ENCODE peak calls at places on chromosomes 2 and 18, in five cellular contexts. One of them, this sample, is unnamed.

GRCh38 chr2:240997141-240997855 is 1.1 kb upstream of the SNED1 start:
- DNase-seq in GM13977: no peak
- DNase-seq in NCI-H2107: no peak
- DNase-seq in NCI-H1092 treated with DMSO at 0.1 percent for 48 hours: no peak
- DNase-seq in anterior cingulate cortex: no peak
- DNase-seq in this sample: no peak

GRCh38 chr2:52264488-52264887 is 1232.6 kb upstream of the NRXN1 start:
- DNase-seq in anterior cingulate cortex: no peak
- DNase-seq in GM13977: no peak
- DNase-seq in NCI-H2107: peak
- DNase-seq in NCI-H1092 treated with DMSO at 0.1 percent for 48 hours: peak
- DNase-seq in this sample: no peak

GRCh38 chr2:11584530-11585056 is 50.7 kb downstream of the GREB1 start:
- DNase-seq in GM13977: no peak
- DNase-seq in NCI-H2107: no peak
- DNase-seq in NCI-H1092 treated with DMSO at 0.1 percent for 48 hours: no peak
- DNase-seq in anterior cingulate cortex: no peak
- DNase-seq in this sample: no peak

GRCh38 chr2:8491296-8492048 is 190.4 kb upstream of the ID2 start:
- DNase-seq in NCI-H1092 treated with DMSO at 0.1 percent for 48 hours: no peak
- DNase-seq in NCI-H2107: no peak
- DNase-seq in GM13977: no peak
- DNase-seq in anterior cingulate cortex: no peak
- DNase-seq in this sample: no peak

GRCh38 chr2:126894082-126894481 is 4.6 kb upstream of the TEX51 start:
- DNase-seq in NCI-H1092 treated with DMSO at 0.1 percent for 48 hours: no peak
- DNase-seq in NCI-H2107: no peak
- DNase-seq in GM13977: no peak
- DNase-seq in anterior cingulate cortex: no peak
- DNase-seq in this sample: no peak

GRCh38 chr2:71551631-71551915 is 98.2 kb downstream of the DYSF start:
- DNase-seq in anterior cingulate cortex: no peak
- DNase-seq in NCI-H1092 treated with DMSO at 0.1 percent for 48 hours: no peak
- DNase-seq in NCI-H2107: no peak
- DNase-seq in GM13977: no peak
- DNase-seq in this sample: no peak

GRCh38 chr18:12121175-12122095 is 27.8 kb downstream of the ANKRD62 start:
- DNase-seq in NCI-H2107: no peak
- DNase-seq in anterior cingulate cortex: no peak
- DNase-seq in GM13977: no peak
- DNase-seq in NCI-H1092 treated with DMSO at 0.1 percent for 48 hours: no peak
- DNase-seq in this sample: no peak

GRCh38 chr2:20604957-20605381 is 45.9 kb downstream of the HS1BP3 start:
- DNase-seq in GM13977: no peak
- DNase-seq in anterior cingulate cortex: no peak
- DNase-seq in NCI-H1092 treated with DMSO at 0.1 percent for 48 hours: no peak
- DNase-seq in NCI-H2107: no peak
- DNase-seq in this sample: no peak

GRCh38 chr18:36451454-36452251 is 154.1 kb downstream of the FHOD3 start:
- DNase-seq in NCI-H1092 treated with DMSO at 0.1 percent for 48 hours: no peak
- DNase-seq in NCI-H2107: no peak
- DNase-seq in anterior cingulate cortex: no peak
- DNase-seq in GM13977: no peak
- DNase-seq in this sample: no peak

GRCh38 chr2:173432049-173432754 is 77.5 kb downstream of the CDCA7 start:
- DNase-seq in GM13977: no peak
- DNase-seq in anterior cingulate cortex: no peak
- DNase-seq in NCI-H2107: no peak
- DNase-seq in NCI-H1092 treated with DMSO at 0.1 percent for 48 hours: no peak
- DNase-seq in this sample: no peak

GRCh38 chr2:50529600-50530218 is 502.2 kb downstream of the NRXN1 start:
- DNase-seq in NCI-H2107: no peak
- DNase-seq in GM13977: peak
- DNase-seq in NCI-H1092 treated with DMSO at 0.1 percent for 48 hours: peak
- DNase-seq in anterior cingulate cortex: no peak
- DNase-seq in this sample: peak

GRCh38 chr2:226354434-226354833 is 445.2 kb downstream of the IRS1 start:
- DNase-seq in GM13977: no peak
- DNase-seq in NCI-H1092 treated with DMSO at 0.1 percent for 48 hours: no peak
- DNase-seq in anterior cingulate cortex: no peak
- DNase-seq in NCI-H2107: no peak
- DNase-seq in this sample: no peak

GRCh38 chr18:42446195-42446594 is 491.2 kb downstream of the PIK3C3 start:
- DNase-seq in anterior cingulate cortex: no peak
- DNase-seq in NCI-H1092 treated with DMSO at 0.1 percent for 48 hours: no peak
- DNase-seq in NCI-H2107: no peak
- DNase-seq in GM13977: no peak
- DNase-seq in this sample: no peak

GRCh38 chr2:104701471-104701911 is 152.4 kb upstream of the POU3F3 start:
- DNase-seq in anterior cingulate cortex: peak
- DNase-seq in NCI-H2107: no peak
- DNase-seq in NCI-H1092 treated with DMSO at 0.1 percent for 48 hours: peak
- DNase-seq in GM13977: no peak
- DNase-seq in this sample: no peak

GRCh38 chr2:143558665-143559064 is 429.4 kb downstream of the ARHGAP15 start:
- DNase-seq in anterior cingulate cortex: no peak
- DNase-seq in NCI-H1092 treated with DMSO at 0.1 percent for 48 hours: no peak
- DNase-seq in NCI-H2107: no peak
- DNase-seq in GM13977: no peak
- DNase-seq in this sample: no peak

GRCh38 chr2:52976132-52976949 is 791.3 kb upstream of the CHAC2 start:
- DNase-seq in NCI-H1092 treated with DMSO at 0.1 percent for 48 hours: no peak
- DNase-seq in NCI-H2107: no peak
- DNase-seq in GM13977: no peak
- DNase-seq in anterior cingulate cortex: no peak
- DNase-seq in this sample: no peak

GRCh38 chr2:111626037-111626861 is 257.7 kb downstream of the ANAPC1 start:
- DNase-seq in GM13977: no peak
- DNase-seq in NCI-H2107: no peak
- DNase-seq in anterior cingulate cortex: no peak
- DNase-seq in NCI-H1092 treated with DMSO at 0.1 percent for 48 hours: no peak
- DNase-seq in this sample: no peak

GRCh38 chr2:65754219-65754618 is 321.8 kb upstream of the SPRED2 start:
- DNase-seq in NCI-H1092 treated with DMSO at 0.1 percent for 48 hours: no peak
- DNase-seq in NCI-H2107: no peak
- DNase-seq in anterior cingulate cortex: no peak
- DNase-seq in GM13977: no peak
- DNase-seq in this sample: no peak

GRCh38 chr18:50051288-50051687 is 143.7 kb downstream of the MYO5B start:
- DNase-seq in anterior cingulate cortex: no peak
- DNase-seq in NCI-H2107: no peak
- DNase-seq in GM13977: no peak
- DNase-seq in NCI-H1092 treated with DMSO at 0.1 percent for 48 hours: no peak
- DNase-seq in this sample: no peak

GRCh38 chr2:199607914-199608313 is 150.2 kb upstream of the SATB2 start:
- DNase-seq in anterior cingulate cortex: no peak
- DNase-seq in NCI-H1092 treated with DMSO at 0.1 percent for 48 hours: no peak
- DNase-seq in GM13977: no peak
- DNase-seq in NCI-H2107: no peak
- DNase-seq in this sample: no peak

GRCh38 chr2:63581266-63581961 is 6.9 kb downstream of the WDPCP start:
- DNase-seq in NCI-H2107: no peak
- DNase-seq in GM13977: no peak
- DNase-seq in anterior cingulate cortex: peak
- DNase-seq in NCI-H1092 treated with DMSO at 0.1 percent for 48 hours: no peak
- DNase-seq in this sample: no peak

GRCh38 chr2:234842753-234843152 is 109.1 kb upstream of the SH3BP4 start:
- DNase-seq in NCI-H1092 treated with DMSO at 0.1 percent for 48 hours: no peak
- DNase-seq in NCI-H2107: no peak
- DNase-seq in anterior cingulate cortex: no peak
- DNase-seq in GM13977: no peak
- DNase-seq in this sample: no peak

GRCh38 chr18:13831864-13832508 is 8.0 kb downstream of the MC5R start:
- DNase-seq in anterior cingulate cortex: no peak
- DNase-seq in NCI-H2107: no peak
- DNase-seq in NCI-H1092 treated with DMSO at 0.1 percent for 48 hours: no peak
- DNase-seq in GM13977: peak
- DNase-seq in this sample: no peak

GRCh38 chr2:141062443-141062842 is 1068.4 kb downstream of the LRP1B start:
- DNase-seq in GM13977: no peak
- DNase-seq in anterior cingulate cortex: no peak
- DNase-seq in NCI-H1092 treated with DMSO at 0.1 percent for 48 hours: no peak
- DNase-seq in NCI-H2107: no peak
- DNase-seq in this sample: no peak

GRCh38 chr18:77668219-77668618 is 418.6 kb downstream of the GALR1 start:
- DNase-seq in NCI-H2107: no peak
- DNase-seq in GM13977: no peak
- DNase-seq in NCI-H1092 treated with DMSO at 0.1 percent for 48 hours: no peak
- DNase-seq in anterior cingulate cortex: no peak
- DNase-seq in this sample: no peak

GRCh38 chr2:157627594-157628281 is 926 bp downstream of the ACVR1C start:
- DNase-seq in anterior cingulate cortex: no peak
- DNase-seq in GM13977: peak
- DNase-seq in NCI-H1092 treated with DMSO at 0.1 percent for 48 hours: peak
- DNase-seq in NCI-H2107: no peak
- DNase-seq in this sample: no peak

GRCh38 chr18:4455113-4455811 is at the start of gene DLGAP1:
- DNase-seq in NCI-H1092 treated with DMSO at 0.1 percent for 48 hours: peak
- DNase-seq in anterior cingulate cortex: peak
- DNase-seq in GM13977: peak
- DNase-seq in NCI-H2107: no peak
- DNase-seq in this sample: peak

GRCh38 chr2:179569834-179570233 is 291.6 kb downstream of the ZNF385B start:
- DNase-seq in GM13977: no peak
- DNase-seq in anterior cingulate cortex: no peak
- DNase-seq in NCI-H1092 treated with DMSO at 0.1 percent for 48 hours: no peak
- DNase-seq in NCI-H2107: no peak
- DNase-seq in this sample: no peak

GRCh38 chr2:37344453-37345361 is at the start of gene QPCT:
- DNase-seq in anterior cingulate cortex: no peak
- DNase-seq in NCI-H2107: no peak
- DNase-seq in GM13977: peak
- DNase-seq in NCI-H1092 treated with DMSO at 0.1 percent for 48 hours: peak
- DNase-seq in this sample: peak

GRCh38 chr2:168146892-168147810 is 100.2 kb downstream of the STK39 start:
- DNase-seq in anterior cingulate cortex: no peak
- DNase-seq in NCI-H2107: no peak
- DNase-seq in NCI-H1092 treated with DMSO at 0.1 percent for 48 hours: no peak
- DNase-seq in GM13977: no peak
- DNase-seq in this sample: no peak

GRCh38 chr2:150167711-150168110 is 319.8 kb downstream of the RND3 start:
- DNase-seq in NCI-H2107: no peak
- DNase-seq in NCI-H1092 treated with DMSO at 0.1 percent for 48 hours: no peak
- DNase-seq in GM13977: peak
- DNase-seq in anterior cingulate cortex: no peak
- DNase-seq in this sample: peak

GRCh38 chr18:29838556-29838955 is 1204.0 kb downstream of the DSC3 start:
- DNase-seq in NCI-H2107: no peak
- DNase-seq in NCI-H1092 treated with DMSO at 0.1 percent for 48 hours: no peak
- DNase-seq in GM13977: no peak
- DNase-seq in anterior cingulate cortex: no peak
- DNase-seq in this sample: no peak

GRCh38 chr2:217222511-217222910 is 362.6 kb upstream of the TNP1 start:
- DNase-seq in anterior cingulate cortex: no peak
- DNase-seq in GM13977: peak
- DNase-seq in NCI-H1092 treated with DMSO at 0.1 percent for 48 hours: no peak
- DNase-seq in NCI-H2107: no peak
- DNase-seq in this sample: peak

GRCh38 chr2:43853141-43854081 is 14.6 kb downstream of the ABCG8 start:
- DNase-seq in anterior cingulate cortex: no peak
- DNase-seq in NCI-H1092 treated with DMSO at 0.1 percent for 48 hours: no peak
- DNase-seq in GM13977: peak
- DNase-seq in NCI-H2107: no peak
- DNase-seq in this sample: peak

GRCh38 chr2:62586981-62587380 is 81.0 kb upstream of the TMEM17 start:
- DNase-seq in NCI-H1092 treated with DMSO at 0.1 percent for 48 hours: no peak
- DNase-seq in NCI-H2107: no peak
- DNase-seq in anterior cingulate cortex: no peak
- DNase-seq in GM13977: no peak
- DNase-seq in this sample: peak

GRCh38 chr2:71894266-71894665 is 253.4 kb downstream of the CYP26B1 start:
- DNase-seq in GM13977: peak
- DNase-seq in NCI-H1092 treated with DMSO at 0.1 percent for 48 hours: no peak
- DNase-seq in anterior cingulate cortex: no peak
- DNase-seq in NCI-H2107: no peak
- DNase-seq in this sample: peak

GRCh38 chr2:144749188-144749587 is 229.3 kb upstream of the ZEB2 start:
- DNase-seq in NCI-H2107: no peak
- DNase-seq in NCI-H1092 treated with DMSO at 0.1 percent for 48 hours: no peak
- DNase-seq in anterior cingulate cortex: no peak
- DNase-seq in GM13977: no peak
- DNase-seq in this sample: no peak